ENCODE peak calls at places on chromosomes 2 and 18, in five cellular contexts. C is fibroblast of mammary gland, T is NCI-H1105, Q is B cell, K is NCI-H1092. D is an unnamed sample.

GRCh38 chr18:73985855-73986254 is 161.8 kb downstream of the FBXO15 start:
- DNase-seq in T (no peak), C (no peak), K (no peak), Q (no peak), D (no peak)

GRCh38 chr18:11981633-11982366 is 493 bp downstream of the IMPA2 start:
- DNase-seq in Q (no peak), C (peak; percentile 25), T (peak; percentile 43), K (no peak), D (peak; percentile 49)

GRCh38 chr2:227813562-227814353 is at the start of gene CCL20:
- DNase-seq in Q (no peak), C (no peak), K (no peak), T (no peak), D (no peak)

GRCh38 chr2:150466770-150467640 is 20.5 kb downstream of the RND3 start:
- DNase-seq in Q (no peak), C (peak; percentile 87), T (no peak), K (no peak), D (no peak)

GRCh38 chr2:219111375-219112069 is 49.1 kb downstream of the NHEJ1 start:
- DNase-seq in K (no peak), Q (no peak), T (no peak), C (no peak), D (peak; percentile 40)

GRCh38 chr2:28624798-28625701 is 126.6 kb upstream of the PPP1CB start:
- DNase-seq in K (no peak), C (no peak), Q (peak; percentile 46), T (no peak), D (no peak)

GRCh38 chr18:13235326-13235937 is 16.9 kb downstream of the LDLRAD4 start:
- DNase-seq in K (no peak), C (no peak), Q (no peak), T (no peak), D (no peak)

GRCh38 chr18:79799619-79800352 is 2.0 kb downstream of the KCNG2 start:
- DNase-seq in K (no peak), C (no peak), T (no peak), Q (no peak), D (no peak)

GRCh38 chr2:26767894-26768487 is 3.9 kb downstream of the SLC35F6 start:
- DNase-seq in K (peak; percentile 42), Q (no peak), C (no peak), T (no peak), D (no peak)

GRCh38 chr18:78293516-78293915 is 686.1 kb upstream of the SALL3 start:
- DNase-seq in Q (no peak), K (peak; percentile 31), T (no peak), C (no peak), D (no peak)

GRCh38 chr18:944440-944839 is 39.8 kb downstream of the ADCYAP1 start:
- DNase-seq in T (no peak), C (peak; percentile 77), Q (no peak), K (no peak), D (no peak)

D was measured in SHP77.